ENCODE peak calls at places on chromosome 6, in eight cellular contexts. One of them, this sample, is unnamed. For H3K4me1, the result is how much of the 10 kb centered on the place peaks cover.

GRCh38 chr6:168377856-168378832 is 58.6 kb upstream of the DACT2 start:
- DNase-seq in breast epithelium: no peak
- DNase-seq in Peyer's patch: no peak
- DNase-seq in mesendoderm: no peak
- DNase-seq in right lobe of liver: no peak
- DNase-seq in stomach: no peak
- DNase-seq in spleen: peak
- DNase-seq in fibroblast of lung: no peak
- DNase-seq in this sample: no peak

GRCh38 chr6:126337323-126337722 is 2.6 kb upstream of the CENPW start:
- DNase-seq in breast epithelium: no peak
- DNase-seq in fibroblast of lung: peak
- DNase-seq in spleen: no peak
- DNase-seq in mesendoderm: no peak
- DNase-seq in right lobe of liver: peak
- DNase-seq in stomach: no peak
- DNase-seq in Peyer's patch: no peak
- DNase-seq in this sample: no peak

GRCh38 chr6:55869731-55870130 is 5.7 kb downstream of the BMP5 start:
- DNase-seq in fibroblast of lung: no peak
- DNase-seq in right lobe of liver: no peak
- DNase-seq in mesendoderm: no peak
- DNase-seq in breast epithelium: no peak
- DNase-seq in stomach: no peak
- DNase-seq in spleen: no peak
- DNase-seq in Peyer's patch: no peak
- DNase-seq in this sample: no peak

GRCh38 chr6:131255911-131256310 is 120.6 kb downstream of the AKAP7 start:
- DNase-seq in spleen: no peak
- DNase-seq in right lobe of liver: no peak
- DNase-seq in stomach: no peak
- DNase-seq in fibroblast of lung: peak
- DNase-seq in Peyer's patch: no peak
- DNase-seq in mesendoderm: no peak
- DNase-seq in breast epithelium: no peak
- DNase-seq in this sample: no peak

GRCh38 chr6:148972481-148972880 is 225.7 kb downstream of the UST start:
- DNase-seq in breast epithelium: peak
- DNase-seq in stomach: peak
- DNase-seq in spleen: peak
- DNase-seq in mesendoderm: peak
- DNase-seq in Peyer's patch: peak
- DNase-seq in right lobe of liver: no peak
- DNase-seq in fibroblast of lung: no peak
- DNase-seq in this sample: peak

GRCh38 chr6:137870744-137871247 is 3.7 kb downstream of the TNFAIP3 start:
- DNase-seq in Peyer's patch: no peak
- DNase-seq in stomach: no peak
- DNase-seq in breast epithelium: no peak
- DNase-seq in mesendoderm: no peak
- DNase-seq in right lobe of liver: no peak
- DNase-seq in fibroblast of lung: no peak
- DNase-seq in spleen: no peak
- DNase-seq in this sample: no peak

GRCh38 chr6:168247456-168248147 is 72.0 kb downstream of the DACT2 start:
- DNase-seq in spleen: no peak
- DNase-seq in Peyer's patch: no peak
- DNase-seq in fibroblast of lung: no peak
- DNase-seq in breast epithelium: no peak
- DNase-seq in stomach: peak
- DNase-seq in mesendoderm: no peak
- DNase-seq in right lobe of liver: peak
- DNase-seq in this sample: no peak

GRCh38 chr6:170132561-170132991 is 158.3 kb downstream of the DLL1 start:
- DNase-seq in breast epithelium: peak
- DNase-seq in stomach: peak
- DNase-seq in mesendoderm: no peak
- DNase-seq in fibroblast of lung: no peak
- DNase-seq in right lobe of liver: no peak
- DNase-seq in spleen: peak
- DNase-seq in Peyer's patch: no peak
- DNase-seq in this sample: no peak

GRCh38 chr6:75246386-75246785 is 2.8 kb upstream of the COX7A2 start:
- DNase-seq in breast epithelium: no peak
- DNase-seq in right lobe of liver: no peak
- DNase-seq in spleen: no peak
- DNase-seq in Peyer's patch: no peak
- DNase-seq in fibroblast of lung: no peak
- DNase-seq in mesendoderm: no peak
- DNase-seq in stomach: no peak
- DNase-seq in this sample: no peak

GRCh38 chr6:33634203-33634727 is 13.1 kb downstream of the ITPR3 start:
- DNase-seq in stomach: peak
- DNase-seq in spleen: no peak
- DNase-seq in Peyer's patch: no peak
- DNase-seq in right lobe of liver: no peak
- DNase-seq in breast epithelium: no peak
- DNase-seq in fibroblast of lung: no peak
- DNase-seq in mesendoderm: no peak
- DNase-seq in this sample: no peak

GRCh38 chr6:139883776-139884175 is 509.3 kb upstream of the CITED2 start:
- DNase-seq in breast epithelium: no peak
- DNase-seq in right lobe of liver: no peak
- DNase-seq in spleen: no peak
- DNase-seq in mesendoderm: peak
- DNase-seq in stomach: no peak
- DNase-seq in Peyer's patch: no peak
- DNase-seq in fibroblast of lung: no peak
- DNase-seq in this sample: no peak

GRCh38 chr6:107709341-107709740 is 114.8 kb downstream of the SCML4 start:
- DNase-seq in fibroblast of lung: no peak
- DNase-seq in Peyer's patch: no peak
- DNase-seq in stomach: no peak
- DNase-seq in breast epithelium: no peak
- DNase-seq in right lobe of liver: no peak
- DNase-seq in spleen: no peak
- DNase-seq in mesendoderm: no peak
- DNase-seq in this sample: no peak

GRCh38 chr6:37876843-37877242 is 57.3 kb downstream of the ZFAND3 start:
- DNase-seq in fibroblast of lung: no peak
- DNase-seq in Peyer's patch: no peak
- DNase-seq in spleen: no peak
- DNase-seq in breast epithelium: no peak
- DNase-seq in mesendoderm: no peak
- DNase-seq in stomach: no peak
- DNase-seq in right lobe of liver: no peak
- DNase-seq in this sample: no peak

GRCh38 chr6:41073968-41074691 is 1.4 kb downstream of the NFYA start:
- DNase-seq in right lobe of liver: no peak
- DNase-seq in stomach: no peak
- DNase-seq in fibroblast of lung: peak
- DNase-seq in Peyer's patch: no peak
- DNase-seq in spleen: no peak
- DNase-seq in breast epithelium: no peak
- DNase-seq in mesendoderm: peak
- DNase-seq in this sample: no peak

DNA sequence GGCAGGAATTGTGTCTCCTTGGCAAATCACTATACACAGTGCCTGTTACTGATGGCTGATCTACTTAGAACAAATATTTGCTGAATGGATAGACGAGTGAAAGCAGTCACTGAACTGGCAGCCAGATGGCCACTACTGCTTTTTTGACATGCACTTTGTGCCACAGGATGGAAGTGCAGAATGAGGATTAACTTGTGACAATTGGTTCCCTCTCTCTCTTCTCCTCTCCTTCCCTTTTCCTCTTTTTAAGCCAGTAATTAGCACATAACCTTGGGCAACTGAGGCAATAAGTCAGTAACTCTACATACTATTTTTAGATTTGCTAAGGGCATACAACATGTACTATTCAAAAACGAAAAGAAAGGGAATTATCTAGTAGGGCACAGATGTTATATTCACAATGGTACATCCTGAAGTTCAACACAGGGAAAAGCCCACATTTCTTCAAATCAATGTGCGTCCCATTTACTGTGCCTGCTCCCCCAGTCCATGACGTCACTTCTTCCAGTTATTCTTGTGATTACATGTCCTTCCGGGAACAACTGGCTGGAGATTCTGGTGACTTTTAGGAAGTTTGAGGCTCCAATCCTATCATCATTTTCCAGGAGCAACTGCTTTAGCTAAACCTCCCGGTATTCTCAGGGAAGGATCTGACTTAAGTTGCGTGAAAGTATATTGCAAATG is 17.0 kb upstream of the RPS6KA2 start:
- DNase-seq in fibroblast of lung: no peak
- DNase-seq in spleen: no peak
- DNase-seq in Peyer's patch: no peak
- DNase-seq in mesendoderm: no peak
- DNase-seq in right lobe of liver: no peak
- DNase-seq in stomach: no peak
- DNase-seq in breast epithelium: no peak
- DNase-seq in this sample: no peak
- H3K4me3 ChIP-seq in fibroblast of lung: no peak
- H3K4me3 ChIP-seq in spleen: no peak
- H3K4me3 ChIP-seq in Peyer's patch: no peak
- H3K4me3 ChIP-seq in mesendoderm: no peak
- H3K4me3 ChIP-seq in right lobe of liver: no peak
- H3K4me3 ChIP-seq in stomach: no peak
- H3K4me3 ChIP-seq in breast epithelium: no peak
- H3K4me3 ChIP-seq in this sample: no peak

GRCh38 chr6:36119209-36119608 is 11.1 kb upstream of the MAPK13 start:
- DNase-seq in right lobe of liver: no peak
- DNase-seq in spleen: no peak
- DNase-seq in mesendoderm: no peak
- DNase-seq in breast epithelium: no peak
- DNase-seq in stomach: no peak
- DNase-seq in Peyer's patch: no peak
- DNase-seq in fibroblast of lung: no peak
- DNase-seq in this sample: no peak
- H3K4me1 ChIP-seq in right lobe of liver: under half
- H3K4me1 ChIP-seq in spleen: half or more
- H3K4me1 ChIP-seq in mesendoderm: under half
- H3K4me1 ChIP-seq in breast epithelium: under half
- H3K4me1 ChIP-seq in stomach: half or more
- H3K4me1 ChIP-seq in Peyer's patch: under half
- H3K4me1 ChIP-seq in fibroblast of lung: under half
- H3K4me1 ChIP-seq in this sample: under half

GRCh38 chr6:11379805-11380204 is 147.3 kb upstream of the NEDD9 start:
- DNase-seq in right lobe of liver: no peak
- DNase-seq in mesendoderm: no peak
- DNase-seq in stomach: no peak
- DNase-seq in spleen: no peak
- DNase-seq in fibroblast of lung: no peak
- DNase-seq in breast epithelium: no peak
- DNase-seq in Peyer's patch: no peak
- DNase-seq in this sample: no peak

GRCh38 chr6:11381801-11382513 is 149.5 kb upstream of the NEDD9 start:
- DNase-seq in fibroblast of lung: no peak
- DNase-seq in Peyer's patch: peak
- DNase-seq in spleen: peak
- DNase-seq in mesendoderm: peak
- DNase-seq in breast epithelium: no peak
- DNase-seq in right lobe of liver: no peak
- DNase-seq in stomach: peak
- DNase-seq in this sample: no peak

GRCh38 chr6:11378639-11379038 is 146.2 kb upstream of the NEDD9 start:
- DNase-seq in mesendoderm: no peak
- DNase-seq in fibroblast of lung: no peak
- DNase-seq in stomach: no peak
- DNase-seq in spleen: no peak
- DNase-seq in right lobe of liver: no peak
- DNase-seq in Peyer's patch: no peak
- DNase-seq in breast epithelium: no peak
- DNase-seq in this sample: no peak

GRCh38 chr6:11380549-11380948 is 148.1 kb upstream of the NEDD9 start:
- DNase-seq in spleen: no peak
- DNase-seq in Peyer's patch: no peak
- DNase-seq in fibroblast of lung: no peak
- DNase-seq in right lobe of liver: no peak
- DNase-seq in stomach: no peak
- DNase-seq in breast epithelium: no peak
- DNase-seq in mesendoderm: no peak
- DNase-seq in this sample: no peak

DNA sequence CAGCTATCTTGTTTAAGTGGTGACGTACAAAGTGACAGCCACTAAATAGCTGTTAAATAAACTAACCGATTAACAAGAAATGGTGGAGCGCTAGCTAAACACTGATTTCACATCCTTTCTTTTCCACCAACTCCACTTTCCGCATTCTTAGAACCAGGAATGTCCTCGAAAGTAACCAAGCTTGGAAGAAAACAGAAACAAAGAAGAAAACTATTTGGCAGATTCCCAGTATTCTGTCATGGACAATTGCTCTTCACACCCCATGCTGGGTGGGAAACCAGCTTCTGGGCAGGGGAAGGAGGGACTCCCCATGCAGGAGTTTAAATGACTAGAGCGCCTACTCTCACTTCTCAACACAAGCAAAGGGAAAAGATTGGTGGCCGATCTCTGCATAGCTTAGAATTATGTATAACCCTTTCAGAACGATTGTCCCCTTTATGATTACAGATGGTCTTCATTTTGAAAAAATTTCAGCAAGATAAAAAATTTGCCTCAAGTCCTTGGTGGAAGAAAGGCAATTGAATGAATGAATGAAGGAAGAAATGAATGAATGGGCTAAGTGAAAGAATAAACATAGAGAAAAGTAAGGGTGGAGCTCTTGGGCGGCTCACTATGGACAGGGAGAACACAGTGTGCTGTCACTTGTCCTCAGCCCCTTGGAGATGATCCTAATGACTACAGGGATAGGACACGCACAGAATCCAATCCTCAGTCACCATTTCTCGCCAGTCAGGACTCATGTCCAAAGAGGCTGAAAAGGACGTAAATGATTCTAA is 148.7 kb upstream of the NEDD9 start:
- DNase-seq in Peyer's patch: no peak
- DNase-seq in right lobe of liver: no peak
- DNase-seq in spleen: no peak
- DNase-seq in stomach: no peak
- DNase-seq in breast epithelium: no peak
- DNase-seq in mesendoderm: peak
- DNase-seq in fibroblast of lung: no peak
- DNase-seq in this sample: no peak
- H3K4me3 ChIP-seq in Peyer's patch: peak
- H3K4me3 ChIP-seq in right lobe of liver: peak
- H3K4me3 ChIP-seq in spleen: peak
- H3K4me3 ChIP-seq in stomach: peak
- H3K4me3 ChIP-seq in breast epithelium: no peak
- H3K4me3 ChIP-seq in mesendoderm: no peak
- H3K4me3 ChIP-seq in fibroblast of lung: no peak
- H3K4me3 ChIP-seq in this sample: no peak

DNA sequence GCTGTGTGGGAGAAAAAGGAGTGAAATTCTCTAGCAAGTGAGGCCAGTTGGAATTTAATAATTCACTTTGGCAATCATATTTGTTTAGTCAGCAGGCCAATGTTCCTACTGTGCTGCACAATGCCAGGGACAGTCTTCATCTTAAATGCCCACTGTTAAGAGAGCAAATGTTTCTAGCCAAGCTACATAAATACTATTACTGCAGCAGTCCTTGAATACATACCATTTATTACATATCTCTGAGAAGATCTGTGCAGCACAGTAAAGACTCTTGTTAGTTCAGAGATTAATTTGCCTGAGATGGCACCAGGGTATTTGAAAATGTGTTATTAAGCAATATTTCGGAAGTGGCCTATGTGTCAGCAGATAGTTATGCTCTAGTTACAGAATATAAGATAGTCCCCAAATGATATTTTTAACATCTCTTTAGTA is 105.4 kb downstream of the OGFRL1 start:
- DNase-seq in stomach: no peak
- DNase-seq in mesendoderm: no peak
- DNase-seq in spleen: no peak
- DNase-seq in breast epithelium: no peak
- DNase-seq in right lobe of liver: no peak
- DNase-seq in Peyer's patch: no peak
- DNase-seq in fibroblast of lung: peak
- DNase-seq in this sample: no peak
- H3K4me1 ChIP-seq in stomach: half or more
- H3K4me1 ChIP-seq in mesendoderm: under half
- H3K4me1 ChIP-seq in spleen: under half
- H3K4me1 ChIP-seq in breast epithelium: under half
- H3K4me1 ChIP-seq in right lobe of liver: under half
- H3K4me1 ChIP-seq in Peyer's patch: under half
- H3K4me1 ChIP-seq in fibroblast of lung: under half
- H3K4me1 ChIP-seq in this sample: under half

This sample was measured in iPS DF 6.9.